ENCODE peak calls at places on chromosomes 4 and X, in eight cellular contexts. E is HCT116, X is K562, F is prostate gland, A is upper lobe of left lung, Y is stomach, B is breast epithelium, Z is suprapubic skin. V is an unnamed sample.

GRCh38 chr4:127012549-127012948 is 620.2 kb upstream of the INTU start:
- DNase-seq in E (no peak), X (no peak), F (no peak), A (no peak), Y (no peak), B (no peak), Z (no peak), V (no peak)

GRCh38 chrX:27893871-27894270 is 86.1 kb downstream of the MAGEB10 start:
- DNase-seq in E (no peak), X (no peak), F (no peak), A (no peak), Y (no peak), B (no peak), Z (no peak), V (no peak)

GRCh38 chrX:46873746-46874145 is 36.9 kb downstream of the RP2 start:
- DNase-seq in E (no peak), X (no peak), F (no peak), A (no peak), Y (no peak), B (no peak), Z (no peak), V (no peak)

GRCh38 chrX:48695925-48696300 is 621 bp upstream of the SUV39H1 start:
- DNase-seq in E (no peak), X (no peak), F (no peak), A (no peak), Y (no peak), B (no peak), Z (no peak), V (no peak)

GRCh38 chr4:155705664-155706063 is 39.0 kb downstream of the GUCY1A1 start:
- DNase-seq in E (no peak), X (no peak), F (no peak), A (no peak), Y (no peak), B (no peak), Z (no peak), V (no peak)

GRCh38 chr4:84237008-84237407 is 262.1 kb downstream of the NKX6-1 start:
- DNase-seq in E (no peak), X (peak), F (no peak), A (no peak), Y (no peak), B (no peak), Z (no peak), V (no peak)

GRCh38 chrX:80747832-80748231 is 61.8 kb downstream of the BRWD3 start:
- DNase-seq in E (no peak), X (no peak), F (no peak), A (no peak), Y (no peak), B (no peak), Z (no peak), V (no peak)

GRCh38 chr4:147714575-147715401 is 17.1 kb upstream of the ARHGAP10 start:
- DNase-seq in E (no peak), X (no peak), F (no peak), A (no peak), Y (no peak), B (peak), Z (no peak), V (peak)

GRCh38 chr4:141686929-141687328 is 50.5 kb downstream of the IL15 start:
- DNase-seq in E (peak), X (no peak), F (no peak), A (no peak), Y (no peak), B (no peak), Z (no peak), V (no peak)

GRCh38 chr4:164405774-164406173 is 348.2 kb upstream of the SMIM31 start:
- DNase-seq in E (no peak), X (no peak), F (no peak), A (no peak), Y (no peak), B (no peak), Z (no peak), V (no peak)

GRCh38 chr4:56062527-56062926 is 113.8 kb downstream of the CEP135 start:
- DNase-seq in E (no peak), X (no peak), F (no peak), A (no peak), Y (no peak), B (no peak), Z (no peak), V (no peak)

GRCh38 chrX:111098874-111099273 is 2.9 kb downstream of the PAK3 start:
- DNase-seq in E (peak), X (peak), F (no peak), A (peak), Y (peak), B (no peak), Z (no peak), V (peak)

GRCh38 chr4:148163011-148163410 is 279.2 kb downstream of the NR3C2 start:
- DNase-seq in E (no peak), X (no peak), F (no peak), A (no peak), Y (no peak), B (no peak), Z (no peak), V (no peak)

DNA sequence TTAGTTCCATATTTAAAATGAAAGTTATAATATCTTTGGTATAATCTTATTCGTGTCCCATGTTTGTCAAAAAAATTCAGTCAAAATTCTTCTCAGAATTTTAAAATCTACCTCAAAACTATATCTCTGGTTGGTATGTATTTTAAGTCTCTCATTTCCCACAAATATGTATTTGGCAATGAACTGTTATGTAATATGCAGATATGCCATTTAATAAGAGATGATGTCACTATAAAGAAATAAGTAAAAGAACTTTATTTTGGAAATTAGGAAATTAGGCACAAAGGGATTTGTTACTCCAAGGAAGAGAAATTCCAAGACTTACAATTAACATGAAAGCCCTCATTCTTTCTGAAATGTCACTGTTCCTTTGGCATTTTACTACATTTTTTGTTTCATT is 15.3 kb downstream of the SNCA start:
- DNase-seq in E (no peak), X (no peak), F (no peak), A (no peak), Y (no peak), B (no peak), Z (no peak), V (no peak)
- TF ChIP-seq POLR2A in E (no peak), X (no peak), F (no peak), A (no peak), Y (no peak), B (no peak), Z (no peak), V (no peak)

DNA sequence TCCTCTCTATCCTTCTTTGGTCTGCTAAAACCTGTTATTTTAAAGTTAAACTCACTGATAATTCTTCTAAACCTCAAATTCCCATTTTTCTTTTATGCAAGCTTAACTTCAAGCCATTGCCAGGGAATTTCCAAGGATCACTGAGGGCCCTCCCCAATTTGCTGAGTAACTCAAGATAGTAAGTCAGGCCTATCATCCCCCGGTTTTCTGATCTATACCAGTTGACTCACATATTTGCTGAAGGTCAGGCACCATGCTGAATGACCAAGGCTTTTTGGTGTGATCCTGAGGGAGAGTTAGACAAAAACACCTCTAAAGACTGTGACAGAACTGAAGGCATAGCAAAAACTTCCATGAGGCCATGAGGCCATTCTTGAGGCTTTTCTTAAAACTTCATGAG is 1301.9 kb downstream of the PCDH7 start:
- DNase-seq in E (no peak), X (peak), F (no peak), A (no peak), Y (no peak), B (no peak), Z (no peak), V (no peak)
- TF ChIP-seq POLR2AphosphoS5 in E (no peak), X (no peak), F (no peak), A (no peak), Y (no peak), B (no peak), Z (no peak), V (no peak)

DNA sequence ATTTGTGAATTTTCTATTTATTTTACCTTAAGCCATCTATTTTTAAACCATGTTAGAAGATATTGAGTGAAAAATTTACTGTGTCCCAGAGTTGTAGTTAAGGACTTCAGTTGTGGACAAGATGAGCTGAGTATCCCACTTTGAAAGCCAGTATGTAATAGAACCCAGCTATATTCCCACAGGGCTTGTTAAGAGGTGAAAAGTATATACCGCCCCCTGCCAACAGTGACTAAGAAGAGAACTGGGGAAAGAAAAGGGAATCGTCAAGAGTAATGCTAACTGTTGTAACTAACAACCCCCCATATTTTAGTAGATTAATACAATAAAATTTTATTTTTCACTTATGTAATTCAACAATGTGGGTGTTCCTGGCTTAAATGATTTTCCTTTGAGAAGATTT is 250.3 kb upstream of the GIMD1 start:
- DNase-seq in E (no peak), X (no peak), F (no peak), A (no peak), Y (no peak), B (no peak), Z (no peak), V (no peak)
- TF ChIP-seq CTCF in E (no peak), X (no peak), F (no peak), A (no peak), Y (no peak), B (no peak), Z (no peak), V (no peak)

GRCh38 chr4:98672583-98673281 is 14.3 kb upstream of the TSPAN5 start:
- DNase-seq in E (no peak), X (no peak), F (no peak), A (no peak), Y (no peak), B (no peak), Z (no peak), V (no peak)

GRCh38 chr4:98677799-98678198 is 19.4 kb upstream of the TSPAN5 start:
- DNase-seq in E (no peak), X (no peak), F (no peak), A (no peak), Y (no peak), B (no peak), Z (no peak), V (no peak)

GRCh38 chr4:98673282-98673644 is 14.9 kb upstream of the TSPAN5 start:
- DNase-seq in E (no peak), X (no peak), F (no peak), A (no peak), Y (no peak), B (no peak), Z (no peak), V (no peak)

GRCh38 chr4:98673978-98674377 is 15.6 kb upstream of the TSPAN5 start:
- DNase-seq in E (no peak), X (no peak), F (no peak), A (no peak), Y (no peak), B (no peak), Z (no peak), V (no peak)

GRCh38 chr4:98674404-98675173 is 16.2 kb upstream of the TSPAN5 start:
- DNase-seq in E (no peak), X (no peak), F (no peak), A (no peak), Y (no peak), B (no peak), Z (no peak), V (no peak)
- TF ChIP-seq POLR2A in E (no peak), X (no peak), F (no peak), A (no peak), Y (no peak), B (no peak), Z (no peak), V (no peak)

GRCh38 chr4:137956256-137956655 is 285.9 kb downstream of the SLC7A11 start:
- DNase-seq in E (no peak), X (no peak), F (no peak), A (no peak), Y (no peak), B (no peak), Z (no peak), V (no peak)
- TF ChIP-seq POLR2AphosphoS5 in E (no peak), X (no peak), F (no peak), A (no peak), Y (no peak), B (no peak), Z (no peak), V (no peak)

DNA sequence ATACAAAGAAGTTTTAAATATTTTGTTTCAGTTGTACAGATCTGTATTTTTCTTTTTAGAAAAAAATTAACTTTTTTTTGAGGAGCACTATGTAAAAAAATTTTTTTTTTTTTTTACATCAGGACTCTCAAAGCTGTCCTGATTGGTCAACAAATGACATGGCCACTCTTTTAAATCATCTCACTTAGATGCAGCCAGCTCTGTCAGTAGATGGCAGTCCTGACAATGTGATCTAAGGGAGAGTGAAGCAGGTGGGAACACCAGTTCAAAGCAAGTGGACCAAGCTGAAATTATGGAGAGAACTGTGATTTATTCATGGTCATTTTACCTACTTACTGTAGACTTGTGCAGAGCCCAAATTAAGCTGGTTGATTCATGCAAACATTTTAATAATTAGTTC is 174.6 kb upstream of the GPRIN3 start:
- DNase-seq in E (peak), X (peak), F (no peak), A (no peak), Y (no peak), B (no peak), Z (no peak), V (no peak)
- TF ChIP-seq CTCF in E (peak), X (peak), F (no peak), A (no peak), Y (no peak), B (no peak), Z (no peak), V (peak)

GRCh38 chrX:154428176-154429171 is at the start of gene ATP6AP1:
- DNase-seq in E (peak), X (peak), F (peak), A (peak), Y (peak), B (peak), Z (peak), V (peak)
- TF ChIP-seq POLR2A in E (no peak), X (peak), F (peak), A (peak), Y (no peak), B (peak), Z (no peak), V (peak)

V was measured in transverse colon.